ENCODE peak calls at places on chromosomes 2 and 18, in nine cellular contexts. One of them, this sample, is unnamed. For H3K4me1, the result is how much of the 10 kb centered on the place peaks cover.

GRCh38 chr2:216716109-216716508 is 20.8 kb upstream of the IGFBP5 start:
- DNase-seq in fibroblast of lung: no peak
- DNase-seq in HepG2: no peak
- DNase-seq in H9: no peak
- DNase-seq in A673: no peak
- DNase-seq in aorta: no peak
- DNase-seq in BE2C: no peak
- DNase-seq in GM23338: no peak
- DNase-seq in cardiac muscle cell: no peak
- DNase-seq in this sample: no peak

GRCh38 chr2:136207030-136207623 is 89.2 kb upstream of the CXCR4 start:
- DNase-seq in fibroblast of lung: no peak
- DNase-seq in HepG2: no peak
- DNase-seq in H9: no peak
- DNase-seq in A673: no peak
- DNase-seq in aorta: no peak
- DNase-seq in BE2C: no peak
- DNase-seq in GM23338: no peak
- DNase-seq in cardiac muscle cell: no peak
- DNase-seq in this sample: no peak

GRCh38 chr18:23924813-23925212 is 89.7 kb upstream of the TTC39C start:
- DNase-seq in fibroblast of lung: peak
- DNase-seq in HepG2: no peak
- DNase-seq in H9: no peak
- DNase-seq in A673: peak
- DNase-seq in aorta: no peak
- DNase-seq in BE2C: no peak
- DNase-seq in GM23338: no peak
- DNase-seq in cardiac muscle cell: peak
- DNase-seq in this sample: peak

GRCh38 chr2:95313296-95314265 is 16.4 kb downstream of the KCNIP3 start:
- DNase-seq in fibroblast of lung: no peak
- DNase-seq in HepG2: no peak
- DNase-seq in H9: no peak
- DNase-seq in A673: no peak
- DNase-seq in aorta: no peak
- DNase-seq in BE2C: no peak
- DNase-seq in GM23338: no peak
- DNase-seq in cardiac muscle cell: no peak
- DNase-seq in this sample: no peak

GRCh38 chr2:108583903-108584520 is 49.7 kb downstream of the LIMS1 start:
- DNase-seq in fibroblast of lung: peak
- DNase-seq in HepG2: peak
- DNase-seq in H9: peak
- DNase-seq in A673: peak
- DNase-seq in aorta: no peak
- DNase-seq in BE2C: peak
- DNase-seq in GM23338: peak
- DNase-seq in cardiac muscle cell: peak
- DNase-seq in this sample: peak

GRCh38 chr18:48781041-48781989 is 169.4 kb downstream of the SMAD7 start:
- DNase-seq in fibroblast of lung: peak
- DNase-seq in HepG2: peak
- DNase-seq in H9: no peak
- DNase-seq in A673: no peak
- DNase-seq in aorta: peak
- DNase-seq in BE2C: peak
- DNase-seq in GM23338: peak
- DNase-seq in cardiac muscle cell: peak
- DNase-seq in this sample: no peak

GRCh38 chr2:153487482-153487881 is 8.9 kb upstream of the RPRM start:
- DNase-seq in fibroblast of lung: no peak
- DNase-seq in HepG2: no peak
- DNase-seq in H9: no peak
- DNase-seq in A673: no peak
- DNase-seq in aorta: no peak
- DNase-seq in BE2C: no peak
- DNase-seq in GM23338: no peak
- DNase-seq in cardiac muscle cell: no peak
- DNase-seq in this sample: no peak

GRCh38 chr18:59961086-59961485 is 61.3 kb downstream of the PMAIP1 start:
- DNase-seq in fibroblast of lung: no peak
- DNase-seq in HepG2: no peak
- DNase-seq in H9: no peak
- DNase-seq in A673: no peak
- DNase-seq in aorta: no peak
- DNase-seq in BE2C: no peak
- DNase-seq in GM23338: no peak
- DNase-seq in cardiac muscle cell: no peak
- DNase-seq in this sample: no peak

GRCh38 chr2:231960810-231961348 is 634 bp upstream of the DIS3L2 start:
- DNase-seq in fibroblast of lung: no peak
- DNase-seq in HepG2: no peak
- DNase-seq in H9: no peak
- DNase-seq in A673: no peak
- DNase-seq in aorta: no peak
- DNase-seq in BE2C: no peak
- DNase-seq in GM23338: no peak
- DNase-seq in cardiac muscle cell: no peak
- DNase-seq in this sample: no peak

GRCh38 chr2:231627384-231628156 is 34.9 kb downstream of the TEX44 start:
- DNase-seq in fibroblast of lung: no peak
- DNase-seq in HepG2: no peak
- DNase-seq in H9: no peak
- DNase-seq in A673: no peak
- DNase-seq in aorta: no peak
- DNase-seq in BE2C: no peak
- DNase-seq in GM23338: peak
- DNase-seq in cardiac muscle cell: peak
- DNase-seq in this sample: no peak

GRCh38 chr2:232528746-232529445 is 2.9 kb downstream of the CHRND start:
- DNase-seq in fibroblast of lung: no peak
- DNase-seq in HepG2: no peak
- DNase-seq in H9: no peak
- DNase-seq in A673: no peak
- DNase-seq in aorta: peak
- DNase-seq in BE2C: no peak
- DNase-seq in GM23338: no peak
- DNase-seq in cardiac muscle cell: no peak
- DNase-seq in this sample: no peak

GRCh38 chr2:48905696-48906095 is 150.2 kb upstream of the LHCGR start:
- DNase-seq in fibroblast of lung: no peak
- DNase-seq in HepG2: no peak
- DNase-seq in H9: no peak
- DNase-seq in A673: no peak
- DNase-seq in aorta: no peak
- DNase-seq in BE2C: no peak
- DNase-seq in GM23338: no peak
- DNase-seq in cardiac muscle cell: no peak
- DNase-seq in this sample: no peak

GRCh38 chr2:239803102-239803763 is 221.9 kb downstream of the NDUFA10 start:
- DNase-seq in fibroblast of lung: no peak
- DNase-seq in HepG2: no peak
- DNase-seq in H9: peak
- DNase-seq in A673: no peak
- DNase-seq in aorta: peak
- DNase-seq in BE2C: no peak
- DNase-seq in GM23338: no peak
- DNase-seq in cardiac muscle cell: no peak
- DNase-seq in this sample: no peak

GRCh38 chr2:54652540-54652939 is 70.9 kb upstream of the EML6 start:
- DNase-seq in fibroblast of lung: no peak
- DNase-seq in HepG2: no peak
- DNase-seq in H9: no peak
- DNase-seq in A673: no peak
- DNase-seq in aorta: no peak
- DNase-seq in BE2C: no peak
- DNase-seq in GM23338: no peak
- DNase-seq in cardiac muscle cell: no peak
- DNase-seq in this sample: no peak

GRCh38 chr2:232377319-232377718 is 1.2 kb upstream of the ALPP start:
- DNase-seq in fibroblast of lung: no peak
- DNase-seq in HepG2: no peak
- DNase-seq in H9: no peak
- DNase-seq in A673: no peak
- DNase-seq in aorta: no peak
- DNase-seq in BE2C: peak
- DNase-seq in GM23338: no peak
- DNase-seq in cardiac muscle cell: no peak
- DNase-seq in this sample: no peak

GRCh38 chr2:227817940-227818568 is 4.4 kb downstream of the CCL20 start:
- DNase-seq in fibroblast of lung: peak
- DNase-seq in HepG2: peak
- DNase-seq in H9: peak
- DNase-seq in A673: peak
- DNase-seq in aorta: peak
- DNase-seq in BE2C: peak
- DNase-seq in GM23338: peak
- DNase-seq in cardiac muscle cell: peak
- DNase-seq in this sample: peak

GRCh38 chr2:231228223-231228622 is 29.8 kb downstream of the ARMC9 start:
- DNase-seq in fibroblast of lung: no peak
- DNase-seq in HepG2: no peak
- DNase-seq in H9: peak
- DNase-seq in A673: no peak
- DNase-seq in aorta: no peak
- DNase-seq in BE2C: peak
- DNase-seq in GM23338: no peak
- DNase-seq in cardiac muscle cell: no peak
- DNase-seq in this sample: no peak

GRCh38 chr18:48133675-48134251 is 203.3 kb upstream of the SMAD2 start:
- DNase-seq in fibroblast of lung: no peak
- DNase-seq in HepG2: no peak
- DNase-seq in H9: no peak
- DNase-seq in A673: no peak
- DNase-seq in aorta: no peak
- DNase-seq in BE2C: no peak
- DNase-seq in GM23338: no peak
- DNase-seq in cardiac muscle cell: peak
- DNase-seq in this sample: no peak

GRCh38 chr2:78646965-78647364 is 378.5 kb upstream of the REG3G start:
- DNase-seq in fibroblast of lung: no peak
- DNase-seq in HepG2: no peak
- DNase-seq in H9: no peak
- DNase-seq in A673: no peak
- DNase-seq in aorta: no peak
- DNase-seq in BE2C: no peak
- DNase-seq in GM23338: no peak
- DNase-seq in cardiac muscle cell: no peak
- DNase-seq in this sample: no peak

DNA sequence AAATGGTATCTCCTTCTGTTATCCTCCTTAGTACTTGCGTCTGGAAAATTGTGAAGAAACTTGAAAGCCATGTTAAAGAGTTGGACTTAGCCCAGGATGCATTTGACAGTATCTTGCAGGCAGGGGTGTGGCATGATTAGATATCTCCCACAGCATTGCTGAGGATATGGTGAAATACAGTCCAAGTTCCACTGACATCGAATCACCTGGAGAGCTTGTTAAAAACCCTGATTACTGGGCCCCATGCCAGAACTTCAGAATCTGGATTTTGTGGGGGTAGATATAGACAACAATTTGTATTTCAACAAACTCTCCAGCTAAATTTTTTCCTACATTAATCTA is 96.7 kb upstream of the PPP1CB start:
- DNase-seq in fibroblast of lung: no peak
- DNase-seq in HepG2: no peak
- DNase-seq in H9: no peak
- DNase-seq in A673: no peak
- DNase-seq in aorta: no peak
- DNase-seq in BE2C: no peak
- DNase-seq in GM23338: no peak
- DNase-seq in cardiac muscle cell: no peak
- DNase-seq in this sample: no peak
- H3K4me1 ChIP-seq in fibroblast of lung: under half
- H3K4me1 ChIP-seq in HepG2: under half
- H3K4me1 ChIP-seq in H9: under half
- H3K4me1 ChIP-seq in A673: under half
- H3K4me1 ChIP-seq in aorta: under half
- H3K4me1 ChIP-seq in BE2C: under half
- H3K4me1 ChIP-seq in GM23338: under half
- H3K4me1 ChIP-seq in cardiac muscle cell: under half
- H3K4me1 ChIP-seq in this sample: under half

GRCh38 chr2:42207826-42208225 is 38.7 kb downstream of the EML4 start:
- DNase-seq in fibroblast of lung: no peak
- DNase-seq in HepG2: no peak
- DNase-seq in H9: no peak
- DNase-seq in A673: no peak
- DNase-seq in aorta: no peak
- DNase-seq in BE2C: no peak
- DNase-seq in GM23338: no peak
- DNase-seq in cardiac muscle cell: no peak
- DNase-seq in this sample: no peak
- H3K4me1 ChIP-seq in fibroblast of lung: under half
- H3K4me1 ChIP-seq in HepG2: half or more
- H3K4me1 ChIP-seq in H9: under half
- H3K4me1 ChIP-seq in A673: under half
- H3K4me1 ChIP-seq in aorta: under half
- H3K4me1 ChIP-seq in BE2C: under half
- H3K4me1 ChIP-seq in GM23338: under half
- H3K4me1 ChIP-seq in cardiac muscle cell: under half
- H3K4me1 ChIP-seq in this sample: under half

DNA sequence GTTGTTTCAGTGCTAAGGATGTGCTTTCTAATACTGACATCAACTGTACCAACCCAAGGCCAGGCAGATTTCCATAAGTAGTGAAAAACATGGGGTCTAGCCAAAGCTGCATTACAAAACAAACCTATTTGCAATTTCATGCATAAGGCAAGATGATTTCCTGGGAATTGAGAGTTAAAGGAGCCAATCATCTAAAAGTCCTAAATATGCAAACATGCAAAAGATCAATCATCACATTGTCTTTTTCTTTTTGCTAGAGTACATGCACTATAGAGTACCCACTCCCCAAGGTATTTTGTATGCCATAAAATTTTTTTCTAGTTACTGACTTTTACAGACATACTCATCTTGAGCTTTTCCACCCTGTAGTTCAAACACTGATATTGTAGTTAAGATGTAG is 22.5 kb downstream of the HNRNPLL start:
- DNase-seq in fibroblast of lung: no peak
- DNase-seq in HepG2: no peak
- DNase-seq in H9: no peak
- DNase-seq in A673: no peak
- DNase-seq in aorta: no peak
- DNase-seq in BE2C: no peak
- DNase-seq in GM23338: no peak
- DNase-seq in cardiac muscle cell: no peak
- DNase-seq in this sample: no peak
- H3K4me1 ChIP-seq in fibroblast of lung: under half
- H3K4me1 ChIP-seq in HepG2: under half
- H3K4me1 ChIP-seq in H9: under half
- H3K4me1 ChIP-seq in A673: under half
- H3K4me1 ChIP-seq in aorta: under half
- H3K4me1 ChIP-seq in BE2C: under half
- H3K4me1 ChIP-seq in GM23338: under half
- H3K4me1 ChIP-seq in cardiac muscle cell: under half
- H3K4me1 ChIP-seq in this sample: under half

DNA sequence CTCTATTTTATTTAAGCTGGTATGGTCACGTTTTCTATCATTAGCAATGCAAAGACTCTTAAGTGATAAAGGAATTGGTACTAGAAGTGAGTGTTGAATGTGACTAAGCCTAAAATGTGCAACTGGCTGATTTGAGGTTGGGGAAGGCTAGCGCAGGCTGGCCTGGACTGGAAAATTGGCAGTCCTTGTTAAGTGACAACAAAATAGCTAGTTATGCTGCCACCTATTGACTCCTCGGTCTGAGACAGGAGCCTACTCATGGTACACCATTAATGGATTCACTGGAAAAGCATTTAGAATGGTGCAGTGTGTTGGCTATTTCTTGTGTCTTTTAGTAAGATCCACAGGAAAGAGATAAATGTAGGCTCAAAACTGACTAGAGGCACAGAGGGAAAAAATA is 5.7 kb upstream of the WIPF1 start:
- DNase-seq in fibroblast of lung: peak
- DNase-seq in HepG2: peak
- DNase-seq in H9: no peak
- DNase-seq in A673: peak
- DNase-seq in aorta: no peak
- DNase-seq in BE2C: peak
- DNase-seq in GM23338: peak
- DNase-seq in cardiac muscle cell: peak
- DNase-seq in this sample: peak
- H3K4me1 ChIP-seq in fibroblast of lung: under half
- H3K4me1 ChIP-seq in HepG2: under half
- H3K4me1 ChIP-seq in H9: under half
- H3K4me1 ChIP-seq in A673: under half
- H3K4me1 ChIP-seq in aorta: under half
- H3K4me1 ChIP-seq in BE2C: under half
- H3K4me1 ChIP-seq in GM23338: under half
- H3K4me1 ChIP-seq in cardiac muscle cell: under half
- H3K4me1 ChIP-seq in this sample: under half